ENCODE peak calls at places on chromosomes 5 and 9, in seven cellular contexts. L is OCI-LY7; J is kidney; B is Jurkat, Clone E6-1; S is epithelial cell of esophagus; D is NT2/D1; A is IMR-90. P is an unnamed sample.

GRCh38 chr9:29214162-29214520 is 1640.9 kb upstream of the C9orf72 start:
- DNase-seq in L (no peak), J (no peak), B (no peak), S (peak), D (peak), A (no peak), P (peak)

GRCh38 chr5:142000709-142001484 is 11.9 kb downstream of the GNPDA1 start:
- DNase-seq in L (no peak), J (no peak), B (no peak), S (peak), D (no peak), A (no peak), P (peak)

GRCh38 chr5:146748533-146748932 is 130.0 kb downstream of the PPP2R2B start:
- DNase-seq in L (no peak), J (no peak), B (no peak), S (no peak), D (no peak), A (no peak), P (no peak)

GRCh38 chr9:133604214-133604613 is 5.0 kb downstream of the FAM163B start:
- DNase-seq in L (peak), J (peak), B (no peak), S (no peak), D (no peak), A (no peak), P (no peak)

GRCh38 chr5:150036513-150036912 is 36.0 kb downstream of the HMGXB3 start:
- DNase-seq in L (no peak), J (no peak), B (no peak), S (peak), D (no peak), A (peak), P (no peak)

GRCh38 chr5:97629281-97629680 is 446.2 kb upstream of the RIOK2 start:
- DNase-seq in L (no peak), J (peak), B (no peak), S (peak), D (no peak), A (peak), P (no peak)

GRCh38 chr5:67337751-67338150 is 141.2 kb upstream of the CD180 start:
- DNase-seq in L (no peak), J (no peak), B (no peak), S (no peak), D (no peak), A (no peak), P (no peak)

GRCh38 chr5:180647941-180648500 is 1.4 kb downstream of the FLT4 start:
- DNase-seq in L (no peak), J (no peak), B (no peak), S (no peak), D (no peak), A (no peak), P (peak)

GRCh38 chr5:74028406-74028805 is 402.4 kb downstream of the ARHGEF28 start:
- DNase-seq in L (no peak), J (no peak), B (peak), S (peak), D (no peak), A (peak), P (no peak)

GRCh38 chr5:139684350-139684880 is 36.3 kb downstream of the CXXC5 start:
- DNase-seq in L (no peak), J (no peak), B (no peak), S (no peak), D (no peak), A (no peak), P (no peak)

GRCh38 chr5:137487600-137487999 is 11.5 kb downstream of the SPOCK1 start:
- DNase-seq in L (no peak), J (no peak), B (no peak), S (peak), D (no peak), A (peak), P (no peak)

GRCh38 chr5:154575869-154576806 is 98.1 kb upstream of the HAND1 start:
- DNase-seq in L (peak), J (no peak), B (no peak), S (no peak), D (no peak), A (no peak), P (peak)

GRCh38 chr9:112890106-112891081 is at the start of gene SLC46A2:
- DNase-seq in L (no peak), J (peak), B (no peak), S (peak), D (no peak), A (no peak), P (peak)

GRCh38 chr5:169367861-169368260 is 66.9 kb upstream of the SLIT3 start:
- DNase-seq in L (no peak), J (no peak), B (no peak), S (peak), D (no peak), A (no peak), P (no peak)
- H3K4me3 ChIP-seq in L (no peak), J (no peak), B (no peak), S (no peak), D (no peak), A (no peak), P (no peak)

GRCh38 chr5:157575096-157575872 is at the start of gene ADAM19:
- DNase-seq in L (peak), J (peak), B (no peak), S (peak), D (peak), A (peak), P (peak)

GRCh38 chr5:157578079-157578780 is 2.7 kb upstream of the ADAM19 start:
- DNase-seq in L (no peak), J (no peak), B (no peak), S (no peak), D (no peak), A (no peak), P (no peak)

GRCh38 chr5:157571357-157571827 is 4.2 kb downstream of the ADAM19 start:
- DNase-seq in L (peak), J (no peak), B (no peak), S (no peak), D (peak), A (peak), P (no peak)

GRCh38 chr5:157576678-157577077 is 1.1 kb upstream of the ADAM19 start:
- DNase-seq in L (no peak), J (no peak), B (no peak), S (no peak), D (no peak), A (no peak), P (no peak)

DNA sequence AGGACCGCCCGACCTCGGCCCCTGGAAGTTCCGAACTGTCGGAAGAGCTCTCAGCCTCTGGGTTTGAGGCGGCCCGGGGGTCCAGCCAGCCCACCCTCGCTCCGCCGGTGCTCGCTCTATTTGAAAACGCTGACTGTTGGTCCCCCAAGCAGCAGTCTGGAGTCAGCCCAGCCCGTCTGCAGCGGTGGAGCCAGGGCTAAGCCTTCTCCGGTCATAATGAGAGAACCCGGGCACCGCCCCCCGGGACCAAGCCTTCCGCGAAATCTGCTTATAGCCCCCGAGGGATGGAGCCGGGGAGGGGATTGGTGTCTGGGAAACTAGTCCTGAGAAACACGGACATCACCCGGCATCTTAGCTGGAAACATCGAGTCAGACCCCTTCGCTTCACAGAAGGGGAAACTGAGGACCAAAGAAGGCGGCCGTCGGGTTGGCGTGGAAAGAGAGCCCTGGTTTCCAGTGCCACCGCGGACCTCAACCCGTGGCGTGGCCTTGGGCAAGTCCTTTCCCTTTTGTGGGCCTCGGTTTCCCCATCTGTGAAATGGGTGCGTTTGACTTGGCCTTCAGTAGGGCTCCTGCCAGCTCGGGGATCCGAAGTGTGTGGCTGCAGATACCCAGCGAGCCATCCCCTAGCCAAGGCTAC is 999 bp downstream of the ADAM19 start:
- DNase-seq in L (peak), J (peak), B (no peak), S (no peak), D (no peak), A (peak), P (peak)
- H3K4me3 ChIP-seq in L (peak), J (peak), B (no peak), S (peak), D (peak), A (peak), P (peak)

GRCh38 chr5:159095218-159095617 is 4.5 kb downstream of the EBF1 start:
- DNase-seq in L (no peak), J (peak), B (no peak), S (no peak), D (no peak), A (no peak), P (no peak)
- H3K4me3 ChIP-seq in L (peak), J (no peak), B (no peak), S (no peak), D (no peak), A (no peak), P (no peak)

GRCh38 chr5:107543868-107544267 is 126.9 kb downstream of the EFNA5 start:
- DNase-seq in L (no peak), J (no peak), B (no peak), S (no peak), D (no peak), A (no peak), P (no peak)

GRCh38 chr5:107542428-107542827 is 128.3 kb downstream of the EFNA5 start:
- DNase-seq in L (peak), J (peak), B (no peak), S (peak), D (no peak), A (peak), P (no peak)

GRCh38 chr5:107541400-107541799 is 129.3 kb downstream of the EFNA5 start:
- DNase-seq in L (peak), J (no peak), B (no peak), S (no peak), D (no peak), A (no peak), P (no peak)

GRCh38 chr5:107544476-107544875 is 126.3 kb downstream of the EFNA5 start:
- DNase-seq in L (no peak), J (no peak), B (no peak), S (no peak), D (no peak), A (no peak), P (no peak)

DNA sequence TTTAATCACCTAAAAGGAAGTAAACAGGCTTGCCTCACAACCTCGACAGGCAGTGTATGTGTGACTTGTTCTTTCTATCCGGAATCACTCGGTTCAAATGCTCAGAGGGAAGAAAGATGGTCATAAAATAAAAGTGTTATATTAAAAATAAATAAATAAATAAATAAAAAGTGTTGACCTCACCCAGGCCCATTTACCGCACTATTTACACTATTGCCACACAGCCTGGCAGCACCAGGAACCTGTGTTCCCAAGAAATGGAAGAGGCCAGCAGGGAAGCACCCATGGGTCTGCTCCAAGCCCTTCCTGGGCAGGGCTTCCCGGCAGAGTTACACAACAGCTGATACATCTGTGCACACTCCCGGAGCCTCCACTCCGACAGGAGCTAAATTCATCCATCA is 127.9 kb downstream of the EFNA5 start:
- DNase-seq in L (no peak), J (peak), B (no peak), S (peak), D (no peak), A (peak), P (no peak)
- H3K4me3 ChIP-seq in L (no peak), J (no peak), B (no peak), S (no peak), D (no peak), A (no peak), P (no peak)

GRCh38 chr9:137198051-137198747 is 2.3 kb downstream of the TPRN start:
- DNase-seq in L (no peak), J (no peak), B (no peak), S (no peak), D (no peak), A (no peak), P (no peak)

GRCh38 chr9:137199411-137200121 is 975 bp downstream of the TPRN start:
- DNase-seq in L (no peak), J (no peak), B (no peak), S (no peak), D (no peak), A (peak), P (peak)

GRCh38 chr9:137201205-137201868 is 796 bp upstream of the TPRN start:
- DNase-seq in L (no peak), J (no peak), B (no peak), S (no peak), D (no peak), A (no peak), P (peak)

GRCh38 chr9:137200311-137201204 is at the start of gene TPRN:
- DNase-seq in L (peak), J (peak), B (peak), S (peak), D (peak), A (peak), P (peak)

DNA sequence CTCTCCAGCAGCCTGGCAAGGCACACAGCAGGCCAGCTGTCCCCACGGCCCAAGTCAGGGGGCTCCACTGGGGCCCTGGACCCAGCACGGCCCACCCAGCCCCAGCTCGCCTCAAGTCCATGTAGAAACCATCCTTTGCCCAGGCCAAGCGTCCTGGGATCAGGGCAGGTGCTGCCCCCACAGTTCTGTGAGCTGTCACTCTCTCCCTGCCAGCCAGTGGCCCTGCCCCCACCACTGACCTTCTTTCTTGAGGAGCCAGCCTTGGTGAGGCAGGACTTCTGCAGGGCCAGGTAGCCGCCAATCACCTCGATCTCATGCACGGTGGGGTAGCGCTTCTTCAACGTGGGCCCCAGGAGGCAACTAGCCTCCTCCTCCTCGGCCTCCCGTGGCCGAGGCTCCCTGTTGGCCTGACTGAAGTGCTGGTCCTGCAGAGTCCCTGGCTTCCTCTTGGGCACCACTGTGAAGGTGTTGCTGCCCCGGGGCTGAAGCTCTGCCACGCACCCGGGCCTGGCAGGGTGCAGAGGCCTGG is 1.7 kb downstream of the TPRN start:
- DNase-seq in L (no peak), J (no peak), B (no peak), S (no peak), D (no peak), A (no peak), P (no peak)
- H3K4me3 ChIP-seq in L (no peak), J (peak), B (no peak), S (peak), D (peak), A (no peak), P (no peak)

DNA sequence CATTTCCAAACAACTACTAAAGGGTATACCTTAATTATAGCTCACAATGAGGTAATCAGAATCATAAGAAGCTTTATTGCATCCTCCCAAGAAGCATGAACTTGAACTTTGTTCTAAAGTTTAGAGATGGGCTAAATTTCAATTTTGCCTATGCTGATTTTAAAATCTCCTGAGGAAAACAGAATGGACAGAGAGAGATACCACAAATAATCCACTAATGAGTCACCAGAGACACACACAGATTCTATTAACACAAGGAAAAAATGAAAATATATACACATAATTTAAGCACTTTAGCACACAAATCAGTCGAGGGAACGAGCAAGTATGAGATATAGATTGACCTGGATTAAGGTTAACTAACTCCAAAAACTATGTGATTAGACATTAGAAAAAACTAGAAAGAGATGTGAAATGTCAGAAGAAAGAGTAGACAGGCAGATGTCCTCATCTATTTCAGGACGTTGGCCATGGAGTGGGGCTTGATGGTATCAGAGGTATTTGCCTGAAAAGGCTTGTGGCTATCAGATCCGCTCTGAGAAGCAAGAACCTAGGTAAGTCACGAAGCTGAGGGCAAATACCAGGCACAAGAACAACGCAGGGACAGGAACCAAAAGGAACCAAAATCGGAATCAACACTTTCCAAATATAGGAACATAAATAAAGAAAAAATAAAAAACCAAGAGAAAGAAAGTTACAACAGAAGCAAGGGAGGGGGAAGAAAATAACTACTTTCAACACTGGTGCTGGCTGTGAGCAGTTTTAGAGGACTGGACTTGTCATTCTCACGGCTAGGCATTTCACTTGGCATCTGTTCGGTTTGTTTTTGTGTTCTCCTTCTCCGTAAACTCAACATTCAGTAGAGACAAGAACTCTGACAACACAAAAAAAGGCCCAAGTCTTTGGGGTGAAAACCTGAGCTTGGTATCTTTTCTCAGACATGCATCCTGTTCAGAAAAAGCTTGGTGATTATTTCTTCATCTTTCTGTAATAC is 294.6 kb upstream of the PUM3 start:
- DNase-seq in L (no peak), J (no peak), B (no peak), S (no peak), D (no peak), A (no peak), P (no peak)
- H3K4me3 ChIP-seq in L (no peak), J (no peak), B (no peak), S (no peak), D (no peak), A (no peak), P (no peak)

DNA sequence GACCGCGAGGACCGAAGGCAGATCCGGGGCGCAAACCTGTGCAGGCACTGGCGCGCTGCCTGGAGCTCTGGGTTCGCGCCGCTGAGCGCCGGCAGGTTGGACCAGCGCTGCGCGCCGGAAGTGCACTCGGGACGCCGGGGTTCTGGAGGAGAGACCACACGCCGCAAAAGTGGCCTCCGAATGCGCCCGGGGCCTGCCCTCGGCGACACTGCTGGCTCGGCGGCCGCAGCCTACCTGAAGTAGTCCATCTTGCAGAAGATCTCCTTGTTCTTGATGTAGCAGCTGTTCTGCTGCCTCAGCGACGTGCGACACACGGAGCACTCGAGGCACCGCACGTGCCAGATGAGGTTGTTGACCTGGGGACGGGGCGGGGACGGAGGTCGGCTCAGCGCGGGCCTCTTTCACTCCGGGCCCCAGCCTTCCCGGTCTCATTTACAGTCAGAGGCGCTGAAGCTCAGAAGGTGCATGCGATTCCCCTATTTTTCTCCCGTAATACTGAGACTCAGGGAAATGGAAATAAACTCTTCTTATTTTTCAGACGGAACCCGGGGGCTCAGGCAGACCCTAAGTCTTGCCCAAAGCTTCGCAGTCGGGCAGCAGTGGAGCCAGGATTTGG is 2.5 kb downstream of the LHX6 start:
- DNase-seq in L (no peak), J (peak), B (no peak), S (no peak), D (no peak), A (no peak), P (peak)
- H3K4me3 ChIP-seq in L (no peak), J (no peak), B (no peak), S (no peak), D (no peak), A (no peak), P (peak)

GRCh38 chr9:136090768-136091581 is 4.1 kb downstream of the NACC2 start:
- DNase-seq in L (no peak), J (peak), B (no peak), S (no peak), D (no peak), A (no peak), P (peak)

GRCh38 chr9:136090060-136090735 is 4.9 kb downstream of the NACC2 start:
- DNase-seq in L (no peak), J (peak), B (no peak), S (no peak), D (no peak), A (no peak), P (peak)

GRCh38 chr9:136092741-136093140 is 2.3 kb downstream of the NACC2 start:
- DNase-seq in L (no peak), J (peak), B (no peak), S (no peak), D (no peak), A (no peak), P (no peak)

GRCh38 chr9:136092353-136092650 is 2.8 kb downstream of the NACC2 start:
- DNase-seq in L (no peak), J (no peak), B (no peak), S (no peak), D (no peak), A (no peak), P (no peak)

DNA sequence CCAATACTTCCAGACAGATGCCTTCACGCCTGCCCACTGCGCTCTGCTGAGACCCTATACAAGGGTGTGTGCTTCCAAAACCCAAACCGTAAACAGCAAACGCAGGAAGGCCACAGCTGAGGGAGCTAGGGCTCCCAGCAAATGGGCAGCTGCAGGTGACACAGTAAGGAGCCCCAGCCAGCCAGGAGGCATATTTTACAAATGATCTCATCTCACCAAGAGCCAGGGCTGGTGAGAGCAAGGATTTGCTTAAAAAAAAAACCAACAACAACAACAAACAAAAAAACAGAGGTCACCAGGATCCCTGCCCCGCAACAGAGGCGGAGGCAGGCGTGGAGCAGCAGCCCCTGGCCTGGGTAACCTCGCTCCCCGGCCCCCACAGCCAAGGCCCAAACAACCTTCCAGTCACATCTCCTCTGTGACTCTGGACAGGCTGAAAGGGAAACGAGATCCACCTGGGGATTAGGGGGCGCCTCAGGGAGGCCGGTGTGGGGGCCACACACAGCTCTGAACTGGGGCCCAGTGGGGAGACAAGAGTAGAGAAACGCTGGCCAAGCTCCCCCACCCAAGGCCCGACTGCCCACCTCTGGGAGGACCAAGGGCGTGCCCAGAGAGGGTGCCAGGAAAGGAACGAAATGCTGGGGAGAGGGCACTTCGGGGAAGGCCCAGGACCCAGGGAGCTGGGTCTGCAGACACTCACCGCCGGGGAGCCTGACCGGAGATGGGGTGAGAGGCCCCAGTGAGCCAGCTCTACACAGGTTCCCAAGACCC is 3.3 kb downstream of the NACC2 start:
- DNase-seq in L (no peak), J (peak), B (no peak), S (peak), D (no peak), A (peak), P (peak)
- H3K4me3 ChIP-seq in L (no peak), J (no peak), B (no peak), S (no peak), D (no peak), A (no peak), P (no peak)